ENCODE peak calls at places on chromosomes 2 and 18, in seven cellular contexts. One of them, this sample, is unnamed.
A peak's percentile ranks its signal among the peaks of the same experiment; 100 is the strongest.

GRCh38 chr18:23263551-23264235 is 128.4 kb downstream of the CABLES1 start:
- DNase-seq in AG10803: no peak
- DNase-seq in colonic mucosa: no peak
- DNase-seq in activated CD8-positive, alpha-beta memory T cell treated with anti-CD3 and anti-CD28 coated beads for 1 hour: no peak
- DNase-seq in aorta: no peak
- DNase-seq in activated naive CD4-positive, alpha-beta T cell: no peak
- DNase-seq in activated naive CD8-positive, alpha-beta T cell treated with anti-CD3 and anti-CD28 coated beads for 36 hours: no peak
- DNase-seq in this sample: no peak

GRCh38 chr2:95074663-95075439 is 46.8 kb downstream of the MRPS5 start:
- DNase-seq in activated CD8-positive, alpha-beta memory T cell treated with anti-CD3 and anti-CD28 coated beads for 1 hour: peak; percentile 31
- DNase-seq in aorta: no peak
- DNase-seq in AG10803: no peak
- DNase-seq in activated naive CD8-positive, alpha-beta T cell treated with anti-CD3 and anti-CD28 coated beads for 36 hours: peak; percentile 74
- DNase-seq in colonic mucosa: no peak
- DNase-seq in activated naive CD4-positive, alpha-beta T cell: peak; percentile 74
- DNase-seq in this sample: no peak

GRCh38 chr2:237744613-237745249 is 53.8 kb upstream of the RBM44 start:
- DNase-seq in aorta: peak; percentile 81
- DNase-seq in AG10803: peak; percentile 48
- DNase-seq in colonic mucosa: peak; percentile 80
- DNase-seq in activated CD8-positive, alpha-beta memory T cell treated with anti-CD3 and anti-CD28 coated beads for 1 hour: peak; percentile 68
- DNase-seq in activated naive CD8-positive, alpha-beta T cell treated with anti-CD3 and anti-CD28 coated beads for 36 hours: peak; percentile 71
- DNase-seq in activated naive CD4-positive, alpha-beta T cell: peak; percentile 78
- DNase-seq in this sample: peak; percentile 77

GRCh38 chr2:172294983-172295382 is 132.4 kb upstream of the ITGA6 start:
- DNase-seq in AG10803: no peak
- DNase-seq in activated naive CD8-positive, alpha-beta T cell treated with anti-CD3 and anti-CD28 coated beads for 36 hours: no peak
- DNase-seq in activated naive CD4-positive, alpha-beta T cell: no peak
- DNase-seq in colonic mucosa: no peak
- DNase-seq in activated CD8-positive, alpha-beta memory T cell treated with anti-CD3 and anti-CD28 coated beads for 1 hour: no peak
- DNase-seq in aorta: no peak
- DNase-seq in this sample: no peak

GRCh38 chr2:206424134-206424533 is 19.2 kb upstream of the ADAM23 start:
- DNase-seq in colonic mucosa: no peak
- DNase-seq in activated naive CD4-positive, alpha-beta T cell: no peak
- DNase-seq in activated CD8-positive, alpha-beta memory T cell treated with anti-CD3 and anti-CD28 coated beads for 1 hour: no peak
- DNase-seq in activated naive CD8-positive, alpha-beta T cell treated with anti-CD3 and anti-CD28 coated beads for 36 hours: no peak
- DNase-seq in AG10803: no peak
- DNase-seq in aorta: no peak
- DNase-seq in this sample: no peak

GRCh38 chr2:149388120-149388816 is 57.9 kb downstream of the LYPD6 start:
- DNase-seq in AG10803: peak; percentile 27
- DNase-seq in activated naive CD8-positive, alpha-beta T cell treated with anti-CD3 and anti-CD28 coated beads for 36 hours: no peak
- DNase-seq in activated CD8-positive, alpha-beta memory T cell treated with anti-CD3 and anti-CD28 coated beads for 1 hour: no peak
- DNase-seq in aorta: no peak
- DNase-seq in activated naive CD4-positive, alpha-beta T cell: no peak
- DNase-seq in colonic mucosa: no peak
- DNase-seq in this sample: no peak

GRCh38 chr2:66700181-66700686 is 265.3 kb downstream of the MEIS1 start:
- DNase-seq in activated naive CD4-positive, alpha-beta T cell: no peak
- DNase-seq in aorta: no peak
- DNase-seq in activated CD8-positive, alpha-beta memory T cell treated with anti-CD3 and anti-CD28 coated beads for 1 hour: no peak
- DNase-seq in activated naive CD8-positive, alpha-beta T cell treated with anti-CD3 and anti-CD28 coated beads for 36 hours: no peak
- DNase-seq in colonic mucosa: no peak
- DNase-seq in AG10803: no peak
- DNase-seq in this sample: no peak

GRCh38 chr2:181915096-181915495 is 23.6 kb downstream of the ITPRID2 start:
- DNase-seq in AG10803: no peak
- DNase-seq in colonic mucosa: no peak
- DNase-seq in activated naive CD4-positive, alpha-beta T cell: no peak
- DNase-seq in activated CD8-positive, alpha-beta memory T cell treated with anti-CD3 and anti-CD28 coated beads for 1 hour: no peak
- DNase-seq in activated naive CD8-positive, alpha-beta T cell treated with anti-CD3 and anti-CD28 coated beads for 36 hours: no peak
- DNase-seq in aorta: no peak
- DNase-seq in this sample: no peak

GRCh38 chr2:9656270-9656766 is 25.5 kb upstream of the YWHAQ start:
- DNase-seq in activated naive CD4-positive, alpha-beta T cell: no peak
- DNase-seq in AG10803: peak; percentile 92
- DNase-seq in aorta: no peak
- DNase-seq in activated naive CD8-positive, alpha-beta T cell treated with anti-CD3 and anti-CD28 coated beads for 36 hours: peak; percentile 10
- DNase-seq in activated CD8-positive, alpha-beta memory T cell treated with anti-CD3 and anti-CD28 coated beads for 1 hour: peak; percentile 18
- DNase-seq in colonic mucosa: no peak
- DNase-seq in this sample: no peak

GRCh38 chr2:232255033-232255432 is 123.5 kb upstream of the ALPP start:
- DNase-seq in colonic mucosa: no peak
- DNase-seq in AG10803: no peak
- DNase-seq in activated naive CD4-positive, alpha-beta T cell: no peak
- DNase-seq in activated naive CD8-positive, alpha-beta T cell treated with anti-CD3 and anti-CD28 coated beads for 36 hours: no peak
- DNase-seq in aorta: no peak
- DNase-seq in activated CD8-positive, alpha-beta memory T cell treated with anti-CD3 and anti-CD28 coated beads for 1 hour: no peak
- DNase-seq in this sample: no peak

GRCh38 chr18:62200121-62200914 is 13.3 kb downstream of the RELCH start:
- DNase-seq in activated naive CD8-positive, alpha-beta T cell treated with anti-CD3 and anti-CD28 coated beads for 36 hours: no peak
- DNase-seq in AG10803: no peak
- DNase-seq in activated naive CD4-positive, alpha-beta T cell: no peak
- DNase-seq in aorta: no peak
- DNase-seq in activated CD8-positive, alpha-beta memory T cell treated with anti-CD3 and anti-CD28 coated beads for 1 hour: no peak
- DNase-seq in colonic mucosa: no peak
- DNase-seq in this sample: no peak

GRCh38 chr18:3402962-3403585 is 46.9 kb upstream of the TGIF1 start:
- DNase-seq in aorta: no peak
- DNase-seq in activated naive CD4-positive, alpha-beta T cell: no peak
- DNase-seq in activated CD8-positive, alpha-beta memory T cell treated with anti-CD3 and anti-CD28 coated beads for 1 hour: no peak
- DNase-seq in activated naive CD8-positive, alpha-beta T cell treated with anti-CD3 and anti-CD28 coated beads for 36 hours: no peak
- DNase-seq in AG10803: peak; percentile 40
- DNase-seq in colonic mucosa: no peak
- DNase-seq in this sample: no peak

GRCh38 chr18:48800479-48800876 is 150.3 kb downstream of the SMAD7 start:
- DNase-seq in activated naive CD4-positive, alpha-beta T cell: no peak
- DNase-seq in aorta: peak; percentile 44
- DNase-seq in activated naive CD8-positive, alpha-beta T cell treated with anti-CD3 and anti-CD28 coated beads for 36 hours: no peak
- DNase-seq in activated CD8-positive, alpha-beta memory T cell treated with anti-CD3 and anti-CD28 coated beads for 1 hour: no peak
- DNase-seq in colonic mucosa: peak; percentile 15
- DNase-seq in AG10803: no peak
- DNase-seq in this sample: no peak

GRCh38 chr2:72276356-72276755 is 128.7 kb upstream of the CYP26B1 start:
- DNase-seq in colonic mucosa: no peak
- DNase-seq in AG10803: peak; percentile 33
- DNase-seq in aorta: no peak
- DNase-seq in activated naive CD8-positive, alpha-beta T cell treated with anti-CD3 and anti-CD28 coated beads for 36 hours: no peak
- DNase-seq in activated naive CD4-positive, alpha-beta T cell: no peak
- DNase-seq in activated CD8-positive, alpha-beta memory T cell treated with anti-CD3 and anti-CD28 coated beads for 1 hour: no peak
- DNase-seq in this sample: no peak

GRCh38 chr2:191724015-191724414 is 46.1 kb downstream of the NABP1 start:
- DNase-seq in activated CD8-positive, alpha-beta memory T cell treated with anti-CD3 and anti-CD28 coated beads for 1 hour: no peak
- DNase-seq in aorta: no peak
- DNase-seq in activated naive CD8-positive, alpha-beta T cell treated with anti-CD3 and anti-CD28 coated beads for 36 hours: no peak
- DNase-seq in colonic mucosa: no peak
- DNase-seq in activated naive CD4-positive, alpha-beta T cell: no peak
- DNase-seq in AG10803: no peak
- DNase-seq in this sample: no peak

GRCh38 chr2:62501794-62502500 is 4.0 kb downstream of the TMEM17 start:
- DNase-seq in aorta: no peak
- DNase-seq in activated naive CD4-positive, alpha-beta T cell: no peak
- DNase-seq in activated naive CD8-positive, alpha-beta T cell treated with anti-CD3 and anti-CD28 coated beads for 36 hours: no peak
- DNase-seq in activated CD8-positive, alpha-beta memory T cell treated with anti-CD3 and anti-CD28 coated beads for 1 hour: no peak
- DNase-seq in AG10803: peak; percentile 82
- DNase-seq in colonic mucosa: no peak
- DNase-seq in this sample: no peak

GRCh38 chr2:146584316-146584715 is 1260.5 kb upstream of the ACVR2A start:
- DNase-seq in activated CD8-positive, alpha-beta memory T cell treated with anti-CD3 and anti-CD28 coated beads for 1 hour: no peak
- DNase-seq in AG10803: no peak
- DNase-seq in colonic mucosa: no peak
- DNase-seq in activated naive CD4-positive, alpha-beta T cell: no peak
- DNase-seq in activated naive CD8-positive, alpha-beta T cell treated with anti-CD3 and anti-CD28 coated beads for 36 hours: no peak
- DNase-seq in aorta: no peak
- DNase-seq in this sample: no peak

GRCh38 chr2:72934683-72935610 is 17.6 kb downstream of the EMX1 start:
- DNase-seq in activated naive CD8-positive, alpha-beta T cell treated with anti-CD3 and anti-CD28 coated beads for 36 hours: no peak
- DNase-seq in aorta: peak; percentile 30
- DNase-seq in activated CD8-positive, alpha-beta memory T cell treated with anti-CD3 and anti-CD28 coated beads for 1 hour: no peak
- DNase-seq in colonic mucosa: peak; percentile 54
- DNase-seq in activated naive CD4-positive, alpha-beta T cell: no peak
- DNase-seq in AG10803: no peak
- DNase-seq in this sample: no peak

GRCh38 chr2:240635998-240636547 is 10.8 kb downstream of the GPR35 start:
- DNase-seq in colonic mucosa: no peak
- DNase-seq in AG10803: no peak
- DNase-seq in activated CD8-positive, alpha-beta memory T cell treated with anti-CD3 and anti-CD28 coated beads for 1 hour: no peak
- DNase-seq in activated naive CD4-positive, alpha-beta T cell: no peak
- DNase-seq in activated naive CD8-positive, alpha-beta T cell treated with anti-CD3 and anti-CD28 coated beads for 36 hours: no peak
- DNase-seq in aorta: no peak
- DNase-seq in this sample: no peak

GRCh38 chr2:120332384-120332783 is 13.6 kb upstream of the INHBB start:
- DNase-seq in activated CD8-positive, alpha-beta memory T cell treated with anti-CD3 and anti-CD28 coated beads for 1 hour: no peak
- DNase-seq in activated naive CD8-positive, alpha-beta T cell treated with anti-CD3 and anti-CD28 coated beads for 36 hours: no peak
- DNase-seq in aorta: no peak
- DNase-seq in colonic mucosa: no peak
- DNase-seq in AG10803: no peak
- DNase-seq in activated naive CD4-positive, alpha-beta T cell: no peak
- DNase-seq in this sample: no peak

GRCh38 chr2:226334981-226335720 is 464.5 kb downstream of the IRS1 start:
- DNase-seq in colonic mucosa: no peak
- DNase-seq in AG10803: peak; percentile 42
- DNase-seq in activated naive CD4-positive, alpha-beta T cell: no peak
- DNase-seq in activated naive CD8-positive, alpha-beta T cell treated with anti-CD3 and anti-CD28 coated beads for 36 hours: no peak
- DNase-seq in aorta: no peak
- DNase-seq in activated CD8-positive, alpha-beta memory T cell treated with anti-CD3 and anti-CD28 coated beads for 1 hour: no peak
- DNase-seq in this sample: no peak

GRCh38 chr2:29105375-29105774 is 9.8 kb upstream of the CLIP4 start:
- DNase-seq in activated CD8-positive, alpha-beta memory T cell treated with anti-CD3 and anti-CD28 coated beads for 1 hour: no peak
- DNase-seq in colonic mucosa: no peak
- DNase-seq in aorta: no peak
- DNase-seq in activated naive CD8-positive, alpha-beta T cell treated with anti-CD3 and anti-CD28 coated beads for 36 hours: no peak
- DNase-seq in AG10803: no peak
- DNase-seq in activated naive CD4-positive, alpha-beta T cell: no peak
- DNase-seq in this sample: no peak

GRCh38 chr2:108364676-108365297 is 13.0 kb upstream of the SULT1C4 start:
- DNase-seq in aorta: no peak
- DNase-seq in AG10803: peak; percentile 34
- DNase-seq in colonic mucosa: no peak
- DNase-seq in activated CD8-positive, alpha-beta memory T cell treated with anti-CD3 and anti-CD28 coated beads for 1 hour: no peak
- DNase-seq in activated naive CD4-positive, alpha-beta T cell: no peak
- DNase-seq in activated naive CD8-positive, alpha-beta T cell treated with anti-CD3 and anti-CD28 coated beads for 36 hours: no peak
- DNase-seq in this sample: no peak

GRCh38 chr2:37232131-37232933 is 874 bp downstream of the NDUFAF7 start:
- DNase-seq in activated CD8-positive, alpha-beta memory T cell treated with anti-CD3 and anti-CD28 coated beads for 1 hour: no peak
- DNase-seq in activated naive CD4-positive, alpha-beta T cell: no peak
- DNase-seq in activated naive CD8-positive, alpha-beta T cell treated with anti-CD3 and anti-CD28 coated beads for 36 hours: peak; percentile 20
- DNase-seq in aorta: peak; percentile 43
- DNase-seq in AG10803: peak; percentile 70
- DNase-seq in colonic mucosa: peak; percentile 37
- DNase-seq in this sample: peak; percentile 24

GRCh38 chr2:216006164-216006663 is 7.1 kb downstream of the MREG start:
- DNase-seq in activated naive CD8-positive, alpha-beta T cell treated with anti-CD3 and anti-CD28 coated beads for 36 hours: peak; percentile 28
- DNase-seq in colonic mucosa: no peak
- DNase-seq in activated naive CD4-positive, alpha-beta T cell: no peak
- DNase-seq in activated CD8-positive, alpha-beta memory T cell treated with anti-CD3 and anti-CD28 coated beads for 1 hour: no peak
- DNase-seq in aorta: no peak
- DNase-seq in AG10803: no peak
- DNase-seq in this sample: no peak

GRCh38 chr2:104870249-104870816 is 16.4 kb downstream of the POU3F3 start:
- DNase-seq in activated naive CD4-positive, alpha-beta T cell: no peak
- DNase-seq in AG10803: no peak
- DNase-seq in activated CD8-positive, alpha-beta memory T cell treated with anti-CD3 and anti-CD28 coated beads for 1 hour: no peak
- DNase-seq in activated naive CD8-positive, alpha-beta T cell treated with anti-CD3 and anti-CD28 coated beads for 36 hours: no peak
- DNase-seq in colonic mucosa: no peak
- DNase-seq in aorta: no peak
- DNase-seq in this sample: no peak

GRCh38 chr2:233530381-233530780 is 36.2 kb downstream of the USP40 start:
- DNase-seq in colonic mucosa: no peak
- DNase-seq in aorta: no peak
- DNase-seq in activated naive CD8-positive, alpha-beta T cell treated with anti-CD3 and anti-CD28 coated beads for 36 hours: no peak
- DNase-seq in AG10803: no peak
- DNase-seq in activated CD8-positive, alpha-beta memory T cell treated with anti-CD3 and anti-CD28 coated beads for 1 hour: no peak
- DNase-seq in activated naive CD4-positive, alpha-beta T cell: no peak
- DNase-seq in this sample: no peak

GRCh38 chr2:173048901-173049661 is 26.6 kb upstream of the MAP3K20 start:
- DNase-seq in activated naive CD4-positive, alpha-beta T cell: no peak
- DNase-seq in AG10803: peak; percentile 97
- DNase-seq in activated naive CD8-positive, alpha-beta T cell treated with anti-CD3 and anti-CD28 coated beads for 36 hours: peak; percentile 31
- DNase-seq in colonic mucosa: peak; percentile 58
- DNase-seq in aorta: peak; percentile 85
- DNase-seq in activated CD8-positive, alpha-beta memory T cell treated with anti-CD3 and anti-CD28 coated beads for 1 hour: no peak
- DNase-seq in this sample: peak; percentile 73

GRCh38 chr2:182144780-182145170 is 159.1 kb downstream of the PPP1R1C start:
- DNase-seq in activated naive CD4-positive, alpha-beta T cell: no peak
- DNase-seq in colonic mucosa: no peak
- DNase-seq in activated naive CD8-positive, alpha-beta T cell treated with anti-CD3 and anti-CD28 coated beads for 36 hours: no peak
- DNase-seq in AG10803: no peak
- DNase-seq in activated CD8-positive, alpha-beta memory T cell treated with anti-CD3 and anti-CD28 coated beads for 1 hour: no peak
- DNase-seq in aorta: peak; percentile 55
- DNase-seq in this sample: no peak

GRCh38 chr18:6921571-6921970 is 192.1 kb downstream of the ARHGAP28 start:
- DNase-seq in aorta: no peak
- DNase-seq in activated naive CD4-positive, alpha-beta T cell: no peak
- DNase-seq in colonic mucosa: no peak
- DNase-seq in activated CD8-positive, alpha-beta memory T cell treated with anti-CD3 and anti-CD28 coated beads for 1 hour: no peak
- DNase-seq in AG10803: no peak
- DNase-seq in activated naive CD8-positive, alpha-beta T cell treated with anti-CD3 and anti-CD28 coated beads for 36 hours: no peak
- DNase-seq in this sample: no peak

GRCh38 chr2:189899101-189899500 is 114.9 kb downstream of the PMS1 start:
- DNase-seq in aorta: no peak
- DNase-seq in activated CD8-positive, alpha-beta memory T cell treated with anti-CD3 and anti-CD28 coated beads for 1 hour: no peak
- DNase-seq in activated naive CD8-positive, alpha-beta T cell treated with anti-CD3 and anti-CD28 coated beads for 36 hours: no peak
- DNase-seq in activated naive CD4-positive, alpha-beta T cell: no peak
- DNase-seq in colonic mucosa: no peak
- DNase-seq in AG10803: no peak
- DNase-seq in this sample: no peak

GRCh38 chr2:235366847-235367246 is 127.0 kb upstream of the AGAP1 start:
- DNase-seq in colonic mucosa: no peak
- DNase-seq in activated naive CD8-positive, alpha-beta T cell treated with anti-CD3 and anti-CD28 coated beads for 36 hours: no peak
- DNase-seq in activated naive CD4-positive, alpha-beta T cell: no peak
- DNase-seq in aorta: no peak
- DNase-seq in activated CD8-positive, alpha-beta memory T cell treated with anti-CD3 and anti-CD28 coated beads for 1 hour: no peak
- DNase-seq in AG10803: no peak
- DNase-seq in this sample: no peak

GRCh38 chr2:134246154-134246874 is 7.6 kb upstream of the MGAT5 start:
- DNase-seq in AG10803: no peak
- DNase-seq in activated naive CD4-positive, alpha-beta T cell: no peak
- DNase-seq in colonic mucosa: no peak
- DNase-seq in aorta: no peak
- DNase-seq in activated naive CD8-positive, alpha-beta T cell treated with anti-CD3 and anti-CD28 coated beads for 36 hours: no peak
- DNase-seq in activated CD8-positive, alpha-beta memory T cell treated with anti-CD3 and anti-CD28 coated beads for 1 hour: no peak
- DNase-seq in this sample: no peak